ENCODE peak calls at places on chromosome 13, in ten cellular contexts. E, H, I, B, F, W, P, V, O and Z are unnamed samples.

GRCh38 chr13:44364601-44365000 is 9.0 kb upstream of the SERP2 start:
- DNase-seq in E (peak), H (no peak), I (no peak), B (no peak), F (no peak), W (no peak), P (no peak), V (peak), O (no peak), Z (no peak)

GRCh38 chr13:95535243-95535642 is 17.3 kb upstream of the CLDN10 start:
- DNase-seq in E (peak), H (peak), I (no peak), B (no peak), F (no peak), W (peak), P (no peak), V (no peak), O (no peak), Z (peak)

GRCh38 chr13:29846475-29847256 is 3.8 kb downstream of the UBL3 start:
- DNase-seq in E (no peak), H (no peak), I (no peak), B (no peak), F (no peak), W (no peak), P (no peak), V (no peak), O (no peak), Z (peak)

GRCh38 chr13:60351326-60351725 is 45.7 kb upstream of the TDRD3 start:
- DNase-seq in E (no peak), H (no peak), I (no peak), B (no peak), F (no peak), W (peak), P (no peak), V (no peak), O (no peak), Z (peak)

GRCh38 chr13:111626371-111627305 is 306.2 kb downstream of the TEX29 start:
- DNase-seq in E (no peak), H (no peak), I (peak), B (no peak), F (no peak), W (no peak), P (no peak), V (no peak), O (no peak), Z (no peak)

GRCh38 chr13:70253834-70254233 is 145.6 kb upstream of the KLHL1 start:
- DNase-seq in E (no peak), H (peak), I (no peak), B (no peak), F (no peak), W (peak), P (peak), V (no peak), O (no peak), Z (no peak)

GRCh38 chr13:27463500-27463899 is 13.1 kb upstream of the MTIF3 start:
- DNase-seq in E (no peak), H (no peak), I (no peak), B (no peak), F (no peak), W (no peak), P (no peak), V (no peak), O (no peak), Z (no peak)

GRCh38 chr13:106471957-106472543 is 63.4 kb downstream of the EFNB2 start:
- DNase-seq in E (no peak), H (peak), I (no peak), B (peak), F (no peak), W (peak), P (peak), V (peak), O (no peak), Z (no peak)

GRCh38 chr13:106132216-106132615 is 403.2 kb downstream of the EFNB2 start:
- DNase-seq in E (no peak), H (no peak), I (no peak), B (no peak), F (no peak), W (no peak), P (no peak), V (no peak), O (no peak), Z (no peak)

GRCh38 chr13:28429685-28430290 is 65.1 kb downstream of the FLT1 start:
- DNase-seq in E (no peak), H (no peak), I (no peak), B (peak), F (no peak), W (peak), P (no peak), V (no peak), O (peak), Z (no peak)

GRCh38 chr13:113043001-113043630 is 62.5 kb upstream of the F7 start:
- DNase-seq in E (no peak), H (no peak), I (no peak), B (no peak), F (no peak), W (no peak), P (no peak), V (no peak), O (no peak), Z (no peak)

GRCh38 chr13:97369269-97369893 is 64.6 kb upstream of the RAP2A start:
- DNase-seq in E (peak), H (no peak), I (no peak), B (no peak), F (no peak), W (peak), P (no peak), V (no peak), O (peak), Z (peak)

GRCh38 chr13:21674271-21675009 is 3.6 kb downstream of the FGF9 start:
- DNase-seq in E (peak), H (no peak), I (no peak), B (peak), F (no peak), W (no peak), P (peak), V (peak), O (no peak), Z (no peak)

GRCh38 chr13:49615844-49616687 is 12.2 kb upstream of the ARL11 start:
- DNase-seq in E (peak), H (no peak), I (no peak), B (no peak), F (no peak), W (peak), P (no peak), V (no peak), O (no peak), Z (no peak)

GRCh38 chr13:37173214-37173613 is 67.8 kb upstream of the CSNK1A1L start:
- DNase-seq in E (no peak), H (no peak), I (no peak), B (no peak), F (no peak), W (peak), P (no peak), V (no peak), O (no peak), Z (no peak)

GRCh38 chr13:60150538-60150937 is 13.2 kb downstream of the DIAPH3 start:
- DNase-seq in E (peak), H (no peak), I (no peak), B (no peak), F (no peak), W (no peak), P (peak), V (no peak), O (no peak), Z (no peak)

GRCh38 chr13:21338156-21338555 is 120.9 kb downstream of the ZDHHC20 start:
- DNase-seq in E (peak), H (no peak), I (peak), B (no peak), F (no peak), W (no peak), P (no peak), V (peak), O (no peak), Z (no peak)

GRCh38 chr13:76868451-76868850 is 17.8 kb downstream of the KCTD12 start:
- DNase-seq in E (peak), H (no peak), I (no peak), B (no peak), F (no peak), W (no peak), P (no peak), V (no peak), O (no peak), Z (no peak)

GRCh38 chr13:75797256-75797655 is 161.1 kb downstream of the LMO7 start:
- DNase-seq in E (no peak), H (no peak), I (no peak), B (no peak), F (no peak), W (no peak), P (no peak), V (no peak), O (no peak), Z (no peak)

GRCh38 chr13:45138282-45138681 is 18.0 kb downstream of the GTF2F2 start:
- DNase-seq in E (no peak), H (no peak), I (no peak), B (no peak), F (no peak), W (no peak), P (no peak), V (no peak), O (no peak), Z (no peak)

GRCh38 chr13:39942901-39943273 is 287.4 kb downstream of the COG6 start:
- DNase-seq in E (peak), H (peak), I (peak), B (peak), F (peak), W (peak), P (peak), V (peak), O (peak), Z (peak)

GRCh38 chr13:44271031-44271433 is 102.6 kb upstream of the SERP2 start:
- DNase-seq in E (no peak), H (no peak), I (peak), B (no peak), F (no peak), W (peak), P (no peak), V (no peak), O (no peak), Z (no peak)

GRCh38 chr13:104740616-104741222 is 1674.5 kb upstream of the SLC10A2 start:
- DNase-seq in E (no peak), H (no peak), I (no peak), B (no peak), F (no peak), W (no peak), P (peak), V (no peak), O (no peak), Z (no peak)

GRCh38 chr13:23695711-23696512 is 125.7 kb downstream of the TNFRSF19 start:
- DNase-seq in E (peak), H (no peak), I (no peak), B (peak), F (peak), W (no peak), P (no peak), V (no peak), O (peak), Z (no peak)

GRCh38 chr13:51435002-51435578 is 17.7 kb downstream of the INTS6 start:
- DNase-seq in E (peak), H (no peak), I (no peak), B (no peak), F (no peak), W (peak), P (no peak), V (no peak), O (no peak), Z (peak)

GRCh38 chr13:80444240-80445015 is 103.5 kb upstream of the SPRY2 start:
- DNase-seq in E (no peak), H (no peak), I (no peak), B (no peak), F (no peak), W (no peak), P (no peak), V (no peak), O (no peak), Z (no peak)

GRCh38 chr13:22749626-22750025 is 431.2 kb upstream of the SGCG start:
- DNase-seq in E (no peak), H (no peak), I (no peak), B (no peak), F (no peak), W (no peak), P (no peak), V (no peak), O (no peak), Z (no peak)

GRCh38 chr13:77871596-77871995 is 47.0 kb downstream of the EDNRB start:
- DNase-seq in E (no peak), H (no peak), I (no peak), B (no peak), F (no peak), W (no peak), P (no peak), V (no peak), O (no peak), Z (no peak)

GRCh38 chr13:33340631-33341030 is 55.1 kb upstream of the STARD13 start:
- DNase-seq in E (no peak), H (no peak), I (no peak), B (no peak), F (no peak), W (peak), P (no peak), V (no peak), O (no peak), Z (no peak)

GRCh38 chr13:106373989-106374572 is 161.4 kb downstream of the EFNB2 start:
- DNase-seq in E (peak), H (no peak), I (no peak), B (no peak), F (no peak), W (peak), P (no peak), V (no peak), O (no peak), Z (peak)

GRCh38 chr13:112333756-112334543 is 42.2 kb upstream of the SPACA7 start:
- DNase-seq in E (no peak), H (no peak), I (no peak), B (no peak), F (no peak), W (no peak), P (no peak), V (no peak), O (no peak), Z (no peak)

GRCh38 chr13:100106705-100107104 is 17.8 kb downstream of the PCCA start:
- DNase-seq in E (no peak), H (no peak), I (no peak), B (no peak), F (no peak), W (no peak), P (no peak), V (no peak), O (no peak), Z (no peak)

GRCh38 chr13:20301391-20302071 is 69.4 kb upstream of the GJB6 start:
- DNase-seq in E (no peak), H (no peak), I (no peak), B (peak), F (no peak), W (no peak), P (no peak), V (peak), O (no peak), Z (no peak)